ENCODE peak calls at places on chromosomes 13 and 19, in five cellular contexts. P, F, Q, R and C are unnamed samples.

GRCh38 chr13:37403776-37404497 is 194.6 kb downstream of the POSTN start:
- DNase-seq in F (no peak), Q (no peak), P (no peak), R (no peak), C (no peak)

GRCh38 chr13:37531054-37531453 is 67.5 kb downstream of the POSTN start:
- DNase-seq in Q (no peak), P (no peak), F (no peak), R (no peak), C (no peak)

GRCh38 chr19:48321622-48322591 is 3.4 kb upstream of the EMP3 start:
- DNase-seq in P (peak), F (peak), Q (peak), R (peak), C (peak)

GRCh38 chr19:5038631-5039271 is 69.8 kb downstream of the KDM4B start:
- DNase-seq in P (no peak), F (peak), Q (peak), R (no peak), C (peak)

GRCh38 chr19:33054623-33055022 is 10.1 kb downstream of the RHPN2 start:
- DNase-seq in Q (no peak), F (no peak), R (no peak), P (no peak), C (no peak)

GRCh38 chr13:64428196-64428595 is 2801.9 kb downstream of the PCDH9 start:
- DNase-seq in Q (no peak), R (no peak), P (no peak), F (no peak), C (no peak)

GRCh38 chr13:36872621-36873020 is 47.4 kb downstream of the SMAD9 start:
- DNase-seq in Q (no peak), R (no peak), F (no peak), P (no peak), C (no peak)

GRCh38 chr19:54331626-54332025 is 7.3 kb downstream of the LILRA4 start:
- DNase-seq in P (no peak), Q (no peak), F (no peak), R (no peak), C (no peak)

GRCh38 chr13:42214445-42214844 is 57.5 kb upstream of the AKAP11 start:
- DNase-seq in R (no peak), Q (no peak), F (no peak), P (no peak), C (no peak)

GRCh38 chr13:112690242-112690943 is 555 bp downstream of the ATP11A start:
- DNase-seq in F (peak), R (no peak), Q (no peak), P (no peak), C (peak)

GRCh38 chr19:50175924-50176323 is 12.8 kb upstream of the IZUMO2 start:
- DNase-seq in F (no peak), Q (no peak), R (no peak), P (no peak), C (no peak)

GRCh38 chr13:35789335-35790166 is 313.1 kb upstream of the MAB21L1 start:
- DNase-seq in F (peak), P (no peak), Q (peak), R (no peak), C (no peak)

GRCh38 chr13:102401305-102401704 is 543 bp downstream of the FGF14 start:
- DNase-seq in F (no peak), P (no peak), R (no peak), Q (no peak), C (peak)

GRCh38 chr19:390386-391198 is 18.4 kb downstream of the C2CD4C start:
- DNase-seq in P (no peak), Q (no peak), R (no peak), F (no peak), C (peak)

GRCh38 chr13:28541966-28542365 is 47.0 kb upstream of the FLT1 start:
- DNase-seq in P (no peak), F (no peak), R (no peak), Q (no peak), C (no peak)

GRCh38 chr19:48553676-48554384 is 1.9 kb downstream of the SULT2B1 start:
- DNase-seq in Q (peak), R (no peak), F (peak), P (no peak), C (peak)

GRCh38 chr13:80245162-80245733 is 95.7 kb downstream of the SPRY2 start:
- DNase-seq in R (no peak), Q (no peak), P (no peak), F (no peak), C (no peak)

GRCh38 chr19:15147090-15147489 is 39.9 kb downstream of the SYDE1 start:
- DNase-seq in P (no peak), Q (no peak), R (no peak), F (no peak), C (no peak)

GRCh38 chr19:6233051-6233826 is 46.5 kb downstream of the MLLT1 start:
- DNase-seq in P (no peak), Q (no peak), R (no peak), F (no peak), C (no peak)

GRCh38 chr19:28488006-28488405 is 724.9 kb downstream of the UQCRFS1 start:
- DNase-seq in Q (no peak), F (no peak), P (no peak), R (no peak), C (no peak)

GRCh38 chr19:28486934-28487333 is 726.0 kb downstream of the UQCRFS1 start:
- DNase-seq in Q (no peak), P (no peak), R (no peak), F (no peak), C (no peak)

GRCh38 chr19:28492616-28493015 is 720.3 kb downstream of the UQCRFS1 start:
- DNase-seq in Q (no peak), R (no peak), F (no peak), P (no peak), C (no peak)

GRCh38 chr19:28492201-28492600 is 720.8 kb downstream of the UQCRFS1 start:
- DNase-seq in P (no peak), Q (no peak), F (no peak), R (no peak), C (no peak)

GRCh38 chr19:28489126-28489660 is 723.8 kb downstream of the UQCRFS1 start:
- DNase-seq in P (no peak), R (no peak), Q (no peak), F (no peak), C (no peak)
- TF ChIP-seq CTCF in P (peak), R (no peak), Q (no peak), F (peak), C (no peak)

DNA sequence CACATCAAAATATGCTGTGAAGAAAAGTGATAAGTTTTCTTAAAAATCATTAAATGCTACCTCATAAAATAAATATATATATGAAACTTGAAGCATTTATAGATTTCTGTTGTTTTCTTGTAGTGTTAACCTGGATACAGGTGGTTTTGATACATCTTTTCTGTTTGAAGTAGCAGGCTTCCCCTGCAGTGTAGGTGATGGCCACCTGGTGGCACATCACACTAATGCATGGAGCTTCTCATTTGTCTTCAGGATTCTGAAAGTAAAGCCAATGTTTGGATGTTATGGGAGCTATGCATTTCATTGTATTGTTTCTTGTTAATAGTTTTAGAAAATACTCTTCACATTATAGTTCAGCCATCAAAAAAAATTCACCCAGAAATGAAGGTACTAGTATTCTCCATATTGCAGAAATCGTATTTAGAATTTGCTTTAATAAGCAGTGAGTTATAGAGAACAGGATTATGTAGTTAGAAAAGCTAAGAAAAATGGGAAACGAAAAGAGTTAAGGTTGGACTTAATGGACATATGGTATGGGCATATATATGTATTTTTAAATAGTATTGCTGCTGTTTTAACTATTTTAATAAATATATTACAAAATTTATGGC is 18.7 kb downstream of the GPR180 start:
- DNase-seq in P (no peak), Q (peak), F (peak), R (no peak), C (peak)
- TF ChIP-seq YY1 in P (no peak), Q (no peak), F (no peak), R (no peak), C (no peak)

GRCh38 chr19:36850646-36851442 is at the start of gene ZNF345:
- DNase-seq in F (peak), R (peak), P (no peak), Q (peak), C (peak)
- TF ChIP-seq EP300 in F (no peak), R (no peak), P (no peak), Q (no peak), C (no peak)

GRCh38 chr19:42695811-42696503 is 44.3 kb downstream of the PSG3 start:
- DNase-seq in P (no peak), F (no peak), Q (no peak), R (no peak), C (no peak)

GRCh38 chr19:42697884-42698283 is 42.4 kb downstream of the PSG3 start:
- DNase-seq in R (no peak), Q (no peak), F (no peak), P (no peak), C (no peak)

DNA sequence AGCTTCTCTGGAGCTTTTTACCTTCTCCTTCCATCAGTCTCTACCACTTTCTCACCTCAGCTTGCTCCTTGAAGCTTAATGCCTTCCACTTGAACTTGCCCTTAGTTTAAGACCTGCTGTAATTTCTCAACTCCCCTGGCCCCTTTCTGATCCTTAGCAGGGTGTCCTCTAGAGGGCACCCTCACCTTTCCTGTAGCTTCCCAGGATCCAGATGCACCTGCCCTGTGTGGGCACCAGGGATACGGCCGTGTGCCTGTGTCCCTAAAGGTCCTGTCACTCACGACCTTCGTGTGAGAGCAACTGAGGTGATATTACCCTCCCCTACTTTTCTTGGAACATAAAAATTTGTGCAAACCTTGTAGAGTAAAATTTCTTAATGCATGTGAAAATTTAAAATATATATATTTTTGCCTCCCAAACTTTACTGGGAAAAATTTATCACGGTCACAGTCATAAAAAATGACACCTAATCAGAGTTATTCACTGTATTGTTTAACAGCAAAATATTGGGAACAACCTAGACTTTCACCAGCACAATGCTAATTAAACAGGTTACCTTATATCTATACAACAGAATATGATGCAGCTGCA is 46.4 kb downstream of the PSG3 start:
- DNase-seq in F (peak), P (no peak), R (no peak), Q (peak), C (peak)
- TF ChIP-seq CTCF in F (peak), P (peak), R (peak), Q (peak), C (peak)